ENCODE peak calls at places on chromosomes 11 and 22, in nine cellular contexts. Q, L, A, B, U, Z, J, Y and W are unnamed samples.
A peak's percentile ranks its signal among the peaks of the same experiment; 100 is the strongest.

GRCh38 chr11:131749100-131749499 is 378.7 kb downstream of the NTM start:
- DNase-seq in L (no peak), B (peak; percentile 97), Y (no peak), U (peak; percentile 96), A (no peak), Q (no peak), J (peak; percentile 24), Z (no peak), W (no peak)

GRCh38 chr22:44554411-44554810 is 56.4 kb upstream of the RTL6 start:
- DNase-seq in Q (no peak), B (no peak), L (no peak), Z (no peak), A (no peak), J (no peak), Y (no peak), U (no peak), W (no peak)

GRCh38 chr11:102520514-102520913 is 10.0 kb downstream of the MMP7 start:
- DNase-seq in J (no peak), A (no peak), U (no peak), Q (no peak), Y (no peak), L (no peak), Z (no peak), B (no peak), W (no peak)

GRCh38 chr11:83159901-83160865 is 3.3 kb downstream of the PCF11 start:
- DNase-seq in A (no peak), Y (peak; percentile 27), Z (no peak), U (peak; percentile 52), Q (no peak), J (peak; percentile 75), L (no peak), B (peak; percentile 68), W (no peak)

GRCh38 chr22:32378703-32379272 is 21.1 kb downstream of the RFPL3 start:
- DNase-seq in Q (peak; percentile 38), L (peak; percentile 3), Y (peak; percentile 51), J (peak; percentile 31), Z (peak; percentile 49), A (no peak), U (peak; percentile 3), B (peak; percentile 71), W (peak; percentile 77)

GRCh38 chr11:2298131-2298794 is 3.5 kb downstream of the C11orf21 start:
- DNase-seq in Z (no peak), U (no peak), B (no peak), A (no peak), J (no peak), L (no peak), Y (no peak), Q (no peak), W (no peak)

GRCh38 chr11:70872299-70872698 is 380.1 kb downstream of the SHANK2 start:
- DNase-seq in J (no peak), A (no peak), Y (no peak), Q (no peak), L (no peak), B (no peak), Z (no peak), U (no peak), W (no peak)

GRCh38 chr11:33542921-33543320 is 157.7 kb downstream of the C11orf91 start:
- DNase-seq in Q (peak; percentile 56), A (no peak), U (peak; percentile 46), L (no peak), Y (peak; percentile 62), B (peak; percentile 55), Z (peak; percentile 26), J (peak; percentile 47), W (peak; percentile 37)

GRCh38 chr11:116731821-116732739 is 40.7 kb downstream of the BUD13 start:
- DNase-seq in B (no peak), Y (no peak), L (no peak), A (no peak), Z (peak; percentile 2), U (no peak), Q (no peak), J (no peak), W (no peak)